ENCODE peak calls at places on chromosome 12, in five cellular contexts. One of them, this sample, is unnamed.
A peak's percentile ranks its signal among the peaks of the same experiment; 100 is the strongest.

GRCh38 chr12:112904571-112904970 is 2.2 kb upstream of the OAS1 start:
- DNase-seq in H9: no peak
- DNase-seq in foreskin keratinocyte: no peak
- DNase-seq in ovary: no peak
- DNase-seq in upper lobe of right lung: no peak
- DNase-seq in this sample: no peak

GRCh38 chr12:5232291-5232690 is 188.6 kb downstream of the KCNA5 start:
- DNase-seq in upper lobe of right lung: no peak
- DNase-seq in ovary: no peak
- DNase-seq in foreskin keratinocyte: no peak
- DNase-seq in H9: no peak
- DNase-seq in this sample: no peak

GRCh38 chr12:57242691-57243454 is 8.1 kb downstream of the STAC3 start:
- DNase-seq in ovary: peak; percentile 70
- DNase-seq in upper lobe of right lung: peak; percentile 80
- DNase-seq in H9: peak; percentile 96
- DNase-seq in foreskin keratinocyte: no peak
- DNase-seq in this sample: no peak

GRCh38 chr12:25796523-25797000 is 161.9 kb upstream of the RASSF8 start:
- DNase-seq in upper lobe of right lung: no peak
- DNase-seq in foreskin keratinocyte: no peak
- DNase-seq in H9: no peak
- DNase-seq in ovary: no peak
- DNase-seq in this sample: no peak

GRCh38 chr12:32501835-32502333 is 102.5 kb downstream of the FGD4 start:
- DNase-seq in H9: peak; percentile 94
- DNase-seq in upper lobe of right lung: no peak
- DNase-seq in foreskin keratinocyte: no peak
- DNase-seq in ovary: no peak
- DNase-seq in this sample: no peak

GRCh38 chr12:126588586-126589249 is 1523.5 kb downstream of the AACS start:
- DNase-seq in foreskin keratinocyte: no peak
- DNase-seq in upper lobe of right lung: no peak
- DNase-seq in H9: no peak
- DNase-seq in ovary: no peak
- DNase-seq in this sample: no peak

GRCh38 chr12:103495158-103495782 is 498 bp downstream of the C12orf42 start:
- DNase-seq in upper lobe of right lung: peak; percentile 69
- DNase-seq in H9: peak; percentile 89
- DNase-seq in ovary: no peak
- DNase-seq in foreskin keratinocyte: no peak
- DNase-seq in this sample: peak; percentile 23

GRCh38 chr12:63457857-63458256 is 210.4 kb downstream of the DPY19L2 start:
- DNase-seq in ovary: no peak
- DNase-seq in foreskin keratinocyte: no peak
- DNase-seq in H9: no peak
- DNase-seq in upper lobe of right lung: no peak
- DNase-seq in this sample: no peak

GRCh38 chr12:7555752-7556151 is 52.2 kb upstream of the CD163 start:
- DNase-seq in foreskin keratinocyte: peak; percentile 13
- DNase-seq in ovary: no peak
- DNase-seq in upper lobe of right lung: no peak
- DNase-seq in H9: no peak
- DNase-seq in this sample: no peak

GRCh38 chr12:91172051-91172450 is 10.6 kb downstream of the DCN start:
- DNase-seq in foreskin keratinocyte: no peak
- DNase-seq in upper lobe of right lung: no peak
- DNase-seq in H9: no peak
- DNase-seq in ovary: no peak
- DNase-seq in this sample: no peak

GRCh38 chr12:91177380-91177779 is 5.2 kb downstream of the DCN start:
- DNase-seq in ovary: no peak
- DNase-seq in H9: no peak
- DNase-seq in upper lobe of right lung: no peak
- DNase-seq in foreskin keratinocyte: no peak
- DNase-seq in this sample: no peak

GRCh38 chr12:91173139-91173538 is 9.5 kb downstream of the DCN start:
- DNase-seq in upper lobe of right lung: no peak
- DNase-seq in ovary: no peak
- DNase-seq in H9: no peak
- DNase-seq in foreskin keratinocyte: no peak
- DNase-seq in this sample: no peak

DNA sequence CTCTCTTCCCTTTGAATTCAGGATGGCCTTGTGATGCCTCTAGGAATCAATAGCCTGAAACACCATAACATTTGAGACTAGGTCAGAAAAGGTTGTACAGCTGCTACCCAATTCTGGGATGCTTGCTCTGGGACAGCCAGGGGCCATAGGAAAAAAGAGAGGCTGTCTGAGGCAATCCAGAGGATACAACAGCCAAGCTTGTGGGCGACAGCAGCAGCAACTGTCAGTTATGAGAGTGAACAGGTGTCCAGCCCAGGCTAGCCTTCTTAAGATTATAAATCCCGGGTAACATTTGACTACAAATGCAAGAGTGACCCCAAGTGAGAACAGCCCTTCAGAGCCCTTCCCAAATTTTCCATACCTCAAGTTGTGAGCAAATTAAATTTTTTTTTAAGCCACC is 11.1 kb downstream of the DCN start:
- DNase-seq in H9: no peak
- DNase-seq in foreskin keratinocyte: no peak
- DNase-seq in upper lobe of right lung: no peak
- DNase-seq in ovary: no peak
- DNase-seq in this sample: no peak
- TF ChIP-seq CTCF in H9: no peak
- TF ChIP-seq CTCF in foreskin keratinocyte: no peak
- TF ChIP-seq CTCF in upper lobe of right lung: no peak
- TF ChIP-seq CTCF in ovary: no peak
- TF ChIP-seq CTCF in this sample: no peak

GRCh38 chr12:49671051-49671765 is 36.0 kb downstream of the FMNL3 start:
- DNase-seq in H9: no peak
- DNase-seq in foreskin keratinocyte: no peak
- DNase-seq in ovary: peak; percentile 35
- DNase-seq in upper lobe of right lung: no peak
- DNase-seq in this sample: no peak
- H3K4me1 ChIP-seq in H9: peaks cover 3% of the 10 kb centered on the region
- H3K4me1 ChIP-seq in foreskin keratinocyte: no peaks in the 10 kb centered on the region
- H3K4me1 ChIP-seq in ovary: peaks cover 50% of the 10 kb centered on the region
- H3K4me1 ChIP-seq in upper lobe of right lung: peaks cover 60% of the 10 kb centered on the region
- H3K4me1 ChIP-seq in this sample: peaks cover 43% of the 10 kb centered on the region

DNA sequence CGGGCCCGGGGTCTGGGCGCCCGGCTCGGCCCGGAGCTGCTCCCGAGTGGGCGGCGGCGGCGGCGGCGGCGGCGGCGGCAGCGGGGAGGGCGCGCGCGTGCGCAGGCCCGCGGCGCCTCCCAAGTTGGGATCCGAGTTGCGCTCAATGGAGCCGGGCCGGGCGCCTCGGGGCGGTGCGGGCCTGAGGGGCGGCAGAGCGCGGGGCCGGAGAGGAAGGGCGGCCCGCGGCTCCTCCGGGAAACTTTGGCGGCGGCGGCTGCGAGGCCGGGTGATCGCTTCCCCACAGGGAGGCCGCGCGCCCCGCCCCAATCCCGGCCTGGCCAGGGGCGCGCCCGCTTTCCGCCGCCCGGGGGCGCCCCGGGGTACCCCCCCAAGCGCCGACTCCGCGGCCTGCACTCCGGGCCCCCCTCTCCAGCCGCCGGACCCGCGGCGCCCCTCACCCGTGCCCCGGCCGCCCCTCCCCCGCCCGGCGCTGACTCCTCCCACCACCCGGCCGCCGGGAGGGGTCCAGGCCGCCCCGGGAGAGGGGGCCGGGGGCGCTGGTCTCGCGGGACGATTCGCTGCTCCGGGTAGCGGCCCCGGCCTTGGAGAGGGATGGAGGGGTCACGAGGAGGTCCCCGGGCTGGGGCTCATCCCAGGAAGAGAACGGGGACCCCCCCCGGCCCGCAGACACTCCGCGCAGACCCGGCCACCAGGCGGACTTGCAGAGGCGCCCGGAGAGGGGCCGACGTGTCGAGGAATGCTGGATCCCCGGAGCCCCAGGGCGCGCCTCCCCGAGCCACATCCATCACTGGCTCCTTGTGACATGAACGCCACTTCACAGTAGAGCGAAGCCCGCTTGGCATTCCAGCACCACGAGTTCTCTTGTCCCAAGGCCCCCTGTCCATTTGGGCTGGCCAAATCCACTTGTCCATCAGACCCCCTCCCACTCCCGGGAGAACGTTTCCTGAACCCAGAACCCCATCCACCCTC is at the start of gene RILPL1:
- DNase-seq in foreskin keratinocyte: no peak
- DNase-seq in H9: peak; percentile 78
- DNase-seq in upper lobe of right lung: peak; percentile 80
- DNase-seq in ovary: peak; percentile 80
- DNase-seq in this sample: no peak
- TF ChIP-seq CTCF in foreskin keratinocyte: peak; percentile 54
- TF ChIP-seq CTCF in H9: peak; percentile 42
- TF ChIP-seq CTCF in upper lobe of right lung: peak; percentile 19
- TF ChIP-seq CTCF in ovary: peak; percentile 26
- TF ChIP-seq CTCF in this sample: peak; percentile 15

GRCh38 chr12:110658882-110659281 is 30.0 kb downstream of the HVCN1 start:
- DNase-seq in ovary: no peak
- DNase-seq in upper lobe of right lung: no peak
- DNase-seq in foreskin keratinocyte: no peak
- DNase-seq in H9: no peak
- DNase-seq in this sample: no peak
- H3K4me1 ChIP-seq in ovary: no peaks in the 10 kb centered on the region
- H3K4me1 ChIP-seq in upper lobe of right lung: no peaks in the 10 kb centered on the region
- H3K4me1 ChIP-seq in foreskin keratinocyte: no peaks in the 10 kb centered on the region
- H3K4me1 ChIP-seq in H9: peaks cover 4% of the 10 kb centered on the region
- H3K4me1 ChIP-seq in this sample: no peaks in the 10 kb centered on the region

GRCh38 chr12:3207858-3208257 is 130.7 kb downstream of the TSPAN9 start:
- DNase-seq in H9: peak; percentile 83
- DNase-seq in foreskin keratinocyte: no peak
- DNase-seq in ovary: no peak
- DNase-seq in upper lobe of right lung: no peak
- DNase-seq in this sample: no peak
- TF ChIP-seq CTCF in H9: peak; percentile 91
- TF ChIP-seq CTCF in foreskin keratinocyte: peak; percentile 53
- TF ChIP-seq CTCF in ovary: no peak
- TF ChIP-seq CTCF in upper lobe of right lung: no peak
- TF ChIP-seq CTCF in this sample: no peak

DNA sequence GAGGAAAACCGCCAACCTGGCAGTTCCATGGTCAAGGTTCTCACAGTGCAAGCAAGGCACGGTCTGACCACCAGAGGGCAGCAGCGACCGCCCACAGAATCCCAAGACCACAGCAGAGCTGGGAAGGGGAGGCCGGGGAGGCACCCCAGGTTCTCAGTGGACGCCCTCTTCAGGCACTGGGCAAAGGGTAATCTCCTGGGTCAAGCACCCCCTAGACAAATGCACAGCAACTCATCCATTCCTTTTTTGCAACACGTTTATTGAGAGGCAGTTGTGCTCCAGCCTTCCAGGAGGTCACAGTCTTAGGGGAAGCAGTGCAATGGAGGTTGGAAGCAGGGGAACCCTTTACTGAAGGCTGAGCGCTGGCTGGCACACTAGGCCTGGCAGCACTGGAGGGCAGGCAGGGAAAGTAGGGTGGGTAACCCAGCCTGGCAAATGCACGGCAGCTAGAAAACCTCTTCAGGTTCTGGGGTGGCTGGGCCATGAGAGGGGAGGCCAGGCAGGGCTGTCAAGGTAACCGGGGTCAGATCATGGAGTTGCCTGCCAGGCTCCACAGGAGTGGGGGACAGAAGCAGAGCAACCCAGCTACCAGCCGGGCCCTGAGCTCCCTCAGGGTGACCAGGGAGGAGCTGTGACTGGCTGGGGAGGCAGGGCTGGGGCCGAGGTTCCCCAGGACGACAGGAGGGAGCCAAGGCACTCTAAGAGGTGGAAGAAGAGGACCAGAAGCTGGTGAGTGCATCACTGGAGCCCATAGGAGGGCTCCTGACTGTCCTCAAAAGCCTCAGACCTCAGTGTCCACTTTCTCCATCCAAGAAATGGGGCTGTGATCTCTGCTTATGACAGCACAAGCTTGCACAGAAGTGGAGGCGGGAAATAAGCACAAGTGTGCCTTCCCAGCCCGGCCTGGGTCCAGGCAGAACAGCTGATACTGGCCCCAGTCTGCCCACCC is 1.8 kb upstream of the RHOF start:
- DNase-seq in foreskin keratinocyte: no peak
- DNase-seq in upper lobe of right lung: peak; percentile 93
- DNase-seq in H9: peak; percentile 95
- DNase-seq in ovary: peak; percentile 95
- DNase-seq in this sample: no peak
- H3K4me1 ChIP-seq in foreskin keratinocyte: peaks cover 13% of the 10 kb centered on the region
- H3K4me1 ChIP-seq in upper lobe of right lung: peaks cover 79% of the 10 kb centered on the region
- H3K4me1 ChIP-seq in H9: peaks cover 4% of the 10 kb centered on the region
- H3K4me1 ChIP-seq in ovary: peaks cover 26% of the 10 kb centered on the region
- H3K4me1 ChIP-seq in this sample: peaks cover 60% of the 10 kb centered on the region

GRCh38 chr12:78386871-78387270 is 477.7 kb upstream of the SYT1 start:
- DNase-seq in H9: no peak
- DNase-seq in foreskin keratinocyte: no peak
- DNase-seq in ovary: no peak
- DNase-seq in upper lobe of right lung: no peak
- DNase-seq in this sample: no peak
- TF ChIP-seq CTCF in H9: no peak
- TF ChIP-seq CTCF in foreskin keratinocyte: no peak
- TF ChIP-seq CTCF in ovary: no peak
- TF ChIP-seq CTCF in upper lobe of right lung: no peak
- TF ChIP-seq CTCF in this sample: no peak

DNA sequence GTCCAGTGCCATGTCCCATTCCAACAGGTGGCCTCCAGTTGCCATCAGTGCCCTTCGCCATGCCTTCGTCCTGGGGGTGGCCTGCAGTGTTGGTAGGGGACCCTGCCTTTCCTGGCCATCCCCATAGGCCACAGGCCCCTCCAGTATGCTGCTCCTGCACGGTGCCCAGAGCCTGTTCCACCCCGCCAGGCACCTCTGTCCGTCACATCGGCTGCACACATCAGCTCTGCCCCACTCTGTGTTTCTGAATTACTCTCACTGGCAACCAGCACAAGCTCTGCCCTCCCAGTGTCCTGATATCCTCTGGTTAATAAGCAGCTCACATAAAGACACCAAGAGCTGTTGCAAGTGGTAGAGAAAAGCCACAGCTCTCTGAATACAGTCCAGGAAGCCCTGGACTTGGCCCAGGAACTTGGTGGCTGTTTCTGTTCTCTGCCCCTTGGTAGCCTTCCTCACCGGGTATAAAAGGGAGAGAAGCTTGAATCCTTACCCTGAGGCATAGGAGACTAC is 31.3 kb upstream of the ATP2A2 start:
- DNase-seq in ovary: no peak
- DNase-seq in upper lobe of right lung: no peak
- DNase-seq in foreskin keratinocyte: no peak
- DNase-seq in H9: no peak
- DNase-seq in this sample: no peak
- H3K4me1 ChIP-seq in ovary: peaks cover 15% of the 10 kb centered on the region
- H3K4me1 ChIP-seq in upper lobe of right lung: peaks cover 17% of the 10 kb centered on the region
- H3K4me1 ChIP-seq in foreskin keratinocyte: peaks cover 33% of the 10 kb centered on the region
- H3K4me1 ChIP-seq in H9: no peaks in the 10 kb centered on the region
- H3K4me1 ChIP-seq in this sample: peaks cover 38% of the 10 kb centered on the region